ENCODE peak calls at places on chromosomes 2 and 18, in nine cellular contexts. One of them, this sample, is unnamed.

GRCh38 chr2:73103018-73103542 is 9.7 kb downstream of the RAB11FIP5 start:
- DNase-seq in RWPE1: no peak
- DNase-seq in CD4-positive, CD25-positive, alpha-beta regulatory T cell: no peak
- DNase-seq in tibial artery: no peak
- DNase-seq in NCI-H2029: peak
- DNase-seq in KBM-7: no peak
- DNase-seq in amygdala: no peak
- DNase-seq in NCI-H510A: no peak
- DNase-seq in stimulated activated CD8-positive, alpha-beta memory T cell treated with anti-CD3 and anti-CD28 coated beads, Interleukin-2, amount 100 ng/mL, for 1 hour: no peak
- DNase-seq in this sample: no peak

GRCh38 chr2:120809576-120810440 is 74.1 kb downstream of the GLI2 start:
- DNase-seq in amygdala: no peak
- DNase-seq in stimulated activated CD8-positive, alpha-beta memory T cell treated with anti-CD3 and anti-CD28 coated beads, Interleukin-2, amount 100 ng/mL, for 1 hour: no peak
- DNase-seq in NCI-H510A: no peak
- DNase-seq in CD4-positive, CD25-positive, alpha-beta regulatory T cell: no peak
- DNase-seq in tibial artery: no peak
- DNase-seq in RWPE1: no peak
- DNase-seq in NCI-H2029: no peak
- DNase-seq in KBM-7: peak
- DNase-seq in this sample: no peak

GRCh38 chr18:35055726-35056125 is 14.5 kb downstream of the MAPRE2 start:
- DNase-seq in amygdala: no peak
- DNase-seq in stimulated activated CD8-positive, alpha-beta memory T cell treated with anti-CD3 and anti-CD28 coated beads, Interleukin-2, amount 100 ng/mL, for 1 hour: no peak
- DNase-seq in CD4-positive, CD25-positive, alpha-beta regulatory T cell: no peak
- DNase-seq in NCI-H510A: no peak
- DNase-seq in tibial artery: no peak
- DNase-seq in NCI-H2029: no peak
- DNase-seq in RWPE1: no peak
- DNase-seq in KBM-7: no peak
- DNase-seq in this sample: no peak

GRCh38 chr18:74204543-74205152 is 56.3 kb downstream of the TIMM21 start:
- DNase-seq in amygdala: no peak
- DNase-seq in KBM-7: peak
- DNase-seq in tibial artery: no peak
- DNase-seq in NCI-H510A: no peak
- DNase-seq in RWPE1: no peak
- DNase-seq in NCI-H2029: no peak
- DNase-seq in CD4-positive, CD25-positive, alpha-beta regulatory T cell: peak
- DNase-seq in stimulated activated CD8-positive, alpha-beta memory T cell treated with anti-CD3 and anti-CD28 coated beads, Interleukin-2, amount 100 ng/mL, for 1 hour: no peak
- DNase-seq in this sample: no peak

GRCh38 chr2:204885747-204886146 is 340.5 kb downstream of the PARD3B start:
- DNase-seq in tibial artery: no peak
- DNase-seq in NCI-H2029: no peak
- DNase-seq in amygdala: no peak
- DNase-seq in RWPE1: no peak
- DNase-seq in NCI-H510A: no peak
- DNase-seq in CD4-positive, CD25-positive, alpha-beta regulatory T cell: no peak
- DNase-seq in stimulated activated CD8-positive, alpha-beta memory T cell treated with anti-CD3 and anti-CD28 coated beads, Interleukin-2, amount 100 ng/mL, for 1 hour: no peak
- DNase-seq in KBM-7: no peak
- DNase-seq in this sample: no peak

GRCh38 chr2:56168163-56168562 is 15.6 kb upstream of the CCDC85A start:
- DNase-seq in NCI-H2029: peak
- DNase-seq in RWPE1: no peak
- DNase-seq in NCI-H510A: peak
- DNase-seq in KBM-7: no peak
- DNase-seq in CD4-positive, CD25-positive, alpha-beta regulatory T cell: no peak
- DNase-seq in tibial artery: no peak
- DNase-seq in amygdala: no peak
- DNase-seq in stimulated activated CD8-positive, alpha-beta memory T cell treated with anti-CD3 and anti-CD28 coated beads, Interleukin-2, amount 100 ng/mL, for 1 hour: no peak
- DNase-seq in this sample: no peak

GRCh38 chr2:30756051-30756719 is 51.1 kb downstream of the CAPN13 start:
- DNase-seq in CD4-positive, CD25-positive, alpha-beta regulatory T cell: no peak
- DNase-seq in KBM-7: no peak
- DNase-seq in stimulated activated CD8-positive, alpha-beta memory T cell treated with anti-CD3 and anti-CD28 coated beads, Interleukin-2, amount 100 ng/mL, for 1 hour: no peak
- DNase-seq in RWPE1: peak
- DNase-seq in NCI-H2029: no peak
- DNase-seq in amygdala: no peak
- DNase-seq in NCI-H510A: no peak
- DNase-seq in tibial artery: no peak
- DNase-seq in this sample: peak

GRCh38 chr2:188786368-188786781 is 187.8 kb upstream of the COL3A1 start:
- DNase-seq in NCI-H2029: no peak
- DNase-seq in KBM-7: no peak
- DNase-seq in stimulated activated CD8-positive, alpha-beta memory T cell treated with anti-CD3 and anti-CD28 coated beads, Interleukin-2, amount 100 ng/mL, for 1 hour: no peak
- DNase-seq in RWPE1: peak
- DNase-seq in NCI-H510A: no peak
- DNase-seq in CD4-positive, CD25-positive, alpha-beta regulatory T cell: no peak
- DNase-seq in amygdala: no peak
- DNase-seq in tibial artery: no peak
- DNase-seq in this sample: no peak

GRCh38 chr2:81648370-81648769 is 1343.8 kb upstream of the LRRTM1 start:
- DNase-seq in RWPE1: no peak
- DNase-seq in stimulated activated CD8-positive, alpha-beta memory T cell treated with anti-CD3 and anti-CD28 coated beads, Interleukin-2, amount 100 ng/mL, for 1 hour: no peak
- DNase-seq in NCI-H2029: no peak
- DNase-seq in KBM-7: no peak
- DNase-seq in CD4-positive, CD25-positive, alpha-beta regulatory T cell: no peak
- DNase-seq in tibial artery: no peak
- DNase-seq in amygdala: no peak
- DNase-seq in NCI-H510A: no peak
- DNase-seq in this sample: no peak